ENCODE peak calls at places on chromosomes 5 and 9, in seven cellular contexts. One of them, this sample, is unnamed.

GRCh38 chr9:73009649-73010288 is 56.9 kb upstream of the ALDH1A1 start:
- DNase-seq in IMR-90: no peak
- DNase-seq in mesenchymal stem cell: peak; percentile 0
- DNase-seq in H1: no peak
- DNase-seq in mesendoderm: peak; percentile 51
- DNase-seq in trophoblast cell: no peak
- DNase-seq in H9: peak; percentile 27
- DNase-seq in this sample: no peak

GRCh38 chr9:69047331-69047730 is 11.8 kb downstream of the FXN start:
- DNase-seq in H1: no peak
- DNase-seq in IMR-90: no peak
- DNase-seq in trophoblast cell: no peak
- DNase-seq in H9: no peak
- DNase-seq in mesenchymal stem cell: no peak
- DNase-seq in mesendoderm: no peak
- DNase-seq in this sample: no peak

GRCh38 chr5:84437673-84438315 is 53.1 kb upstream of the EDIL3 start:
- DNase-seq in IMR-90: peak; percentile 91
- DNase-seq in mesenchymal stem cell: peak; percentile 47
- DNase-seq in trophoblast cell: no peak
- DNase-seq in H1: no peak
- DNase-seq in H9: no peak
- DNase-seq in mesendoderm: no peak
- DNase-seq in this sample: no peak

GRCh38 chr9:38195737-38196161 is 126.7 kb upstream of the SHB start:
- DNase-seq in IMR-90: no peak
- DNase-seq in mesendoderm: no peak
- DNase-seq in trophoblast cell: peak; percentile 72
- DNase-seq in mesenchymal stem cell: peak; percentile 29
- DNase-seq in H9: no peak
- DNase-seq in H1: no peak
- DNase-seq in this sample: no peak

GRCh38 chr5:140243855-140244254 is 59.0 kb downstream of the PFDN1 start:
- DNase-seq in H1: no peak
- DNase-seq in mesendoderm: no peak
- DNase-seq in mesenchymal stem cell: no peak
- DNase-seq in H9: no peak
- DNase-seq in trophoblast cell: no peak
- DNase-seq in IMR-90: no peak
- DNase-seq in this sample: no peak

GRCh38 chr5:132688536-132689409 is 15.0 kb downstream of the IL4 start:
- DNase-seq in H1: no peak
- DNase-seq in mesendoderm: no peak
- DNase-seq in trophoblast cell: peak; percentile 40
- DNase-seq in mesenchymal stem cell: no peak
- DNase-seq in IMR-90: peak; percentile 23
- DNase-seq in H9: no peak
- DNase-seq in this sample: no peak

GRCh38 chr5:50595199-50595598 is 71.2 kb upstream of the PARP8 start:
- DNase-seq in trophoblast cell: peak; percentile 74
- DNase-seq in H1: no peak
- DNase-seq in IMR-90: peak; percentile 90
- DNase-seq in mesendoderm: no peak
- DNase-seq in H9: no peak
- DNase-seq in mesenchymal stem cell: peak; percentile 88
- DNase-seq in this sample: no peak

GRCh38 chr9:134642385-134643181 is 980 bp downstream of the COL5A1 start:
- DNase-seq in H1: peak; percentile 66
- DNase-seq in mesendoderm: peak; percentile 88
- DNase-seq in trophoblast cell: peak; percentile 27
- DNase-seq in H9: peak; percentile 59
- DNase-seq in IMR-90: peak; percentile 91
- DNase-seq in mesenchymal stem cell: peak; percentile 87
- DNase-seq in this sample: peak; percentile 49

GRCh38 chr5:104096451-104096850 is 533.9 kb upstream of the NUDT12 start:
- DNase-seq in mesendoderm: peak; percentile 62
- DNase-seq in mesenchymal stem cell: no peak
- DNase-seq in IMR-90: no peak
- DNase-seq in H9: no peak
- DNase-seq in trophoblast cell: no peak
- DNase-seq in H1: no peak
- DNase-seq in this sample: no peak

GRCh38 chr5:19258686-19259085 is 729.3 kb downstream of the CDH18 start:
- DNase-seq in trophoblast cell: no peak
- DNase-seq in H1: no peak
- DNase-seq in mesendoderm: no peak
- DNase-seq in H9: no peak
- DNase-seq in IMR-90: no peak
- DNase-seq in mesenchymal stem cell: no peak
- DNase-seq in this sample: no peak

GRCh38 chr5:132073231-132074013 is at the start of gene CSF2:
- DNase-seq in H1: no peak
- DNase-seq in trophoblast cell: no peak
- DNase-seq in H9: no peak
- DNase-seq in mesenchymal stem cell: peak; percentile 6
- DNase-seq in mesendoderm: no peak
- DNase-seq in IMR-90: peak; percentile 40
- DNase-seq in this sample: no peak

GRCh38 chr5:36875789-36876388 is 680 bp upstream of the NIPBL start:
- DNase-seq in IMR-90: peak; percentile 78
- DNase-seq in H1: peak; percentile 68
- DNase-seq in mesendoderm: peak; percentile 85
- DNase-seq in mesenchymal stem cell: peak; percentile 91
- DNase-seq in H9: peak; percentile 60
- DNase-seq in trophoblast cell: peak; percentile 85
- DNase-seq in this sample: peak; percentile 69

GRCh38 chr5:36374275-36374862 is 72.7 kb upstream of the RANBP3L start:
- DNase-seq in mesenchymal stem cell: peak; percentile 46
- DNase-seq in mesendoderm: no peak
- DNase-seq in IMR-90: peak; percentile 48
- DNase-seq in trophoblast cell: no peak
- DNase-seq in H9: no peak
- DNase-seq in H1: no peak
- DNase-seq in this sample: no peak

GRCh38 chr5:168207450-168208029 is 83.9 kb upstream of the WWC1 start:
- DNase-seq in mesenchymal stem cell: no peak
- DNase-seq in IMR-90: no peak
- DNase-seq in H1: no peak
- DNase-seq in H9: no peak
- DNase-seq in mesendoderm: no peak
- DNase-seq in trophoblast cell: no peak
- DNase-seq in this sample: peak; percentile 9

GRCh38 chr9:137423810-137424291 is 658 bp downstream of the NOXA1 start:
- DNase-seq in mesendoderm: no peak
- DNase-seq in IMR-90: no peak
- DNase-seq in H1: no peak
- DNase-seq in trophoblast cell: peak; percentile 78
- DNase-seq in mesenchymal stem cell: no peak
- DNase-seq in H9: no peak
- DNase-seq in this sample: no peak

GRCh38 chr5:120062515-120062917 is 401.6 kb upstream of the PRR16 start:
- DNase-seq in IMR-90: peak; percentile 61
- DNase-seq in mesendoderm: no peak
- DNase-seq in trophoblast cell: peak; percentile 92
- DNase-seq in mesenchymal stem cell: peak; percentile 81
- DNase-seq in H1: no peak
- DNase-seq in H9: no peak
- DNase-seq in this sample: no peak

GRCh38 chr5:95709967-95710650 is 21.0 kb upstream of the RHOBTB3 start:
- DNase-seq in trophoblast cell: peak; percentile 55
- DNase-seq in IMR-90: no peak
- DNase-seq in mesenchymal stem cell: peak; percentile 60
- DNase-seq in H9: peak; percentile 80
- DNase-seq in mesendoderm: peak; percentile 98
- DNase-seq in H1: peak; percentile 63
- DNase-seq in this sample: no peak

GRCh38 chr9:2810424-2811075 is 33.3 kb downstream of the PUM3 start:
- DNase-seq in mesendoderm: peak; percentile 69
- DNase-seq in H9: no peak
- DNase-seq in IMR-90: no peak
- DNase-seq in mesenchymal stem cell: peak; percentile 30
- DNase-seq in trophoblast cell: no peak
- DNase-seq in H1: no peak
- DNase-seq in this sample: no peak

GRCh38 chr9:106634183-106634582 is 228.8 kb upstream of the ZNF462 start:
- DNase-seq in IMR-90: no peak
- DNase-seq in H9: no peak
- DNase-seq in trophoblast cell: peak; percentile 62
- DNase-seq in mesenchymal stem cell: no peak
- DNase-seq in H1: no peak
- DNase-seq in mesendoderm: no peak
- DNase-seq in this sample: no peak

GRCh38 chr5:149776376-149777305 is 46.5 kb downstream of the PPARGC1B start:
- DNase-seq in H1: no peak
- DNase-seq in mesendoderm: no peak
- DNase-seq in mesenchymal stem cell: no peak
- DNase-seq in IMR-90: no peak
- DNase-seq in trophoblast cell: no peak
- DNase-seq in H9: no peak
- DNase-seq in this sample: no peak

GRCh38 chr5:170519500-170519899 is 15.7 kb downstream of the KCNIP1 start:
- DNase-seq in mesendoderm: no peak
- DNase-seq in H9: no peak
- DNase-seq in IMR-90: no peak
- DNase-seq in mesenchymal stem cell: no peak
- DNase-seq in trophoblast cell: no peak
- DNase-seq in H1: no peak
- DNase-seq in this sample: no peak
- H3K4me2 ChIP-seq in mesendoderm: no peak overlapping the region
- H3K4me2 ChIP-seq in H9: no peak overlapping the region
- H3K4me2 ChIP-seq in IMR-90: no peak overlapping the region
- H3K4me2 ChIP-seq in mesenchymal stem cell: no peak overlapping the region
- H3K4me2 ChIP-seq in trophoblast cell: no peak overlapping the region
- H3K4me2 ChIP-seq in H1: no peak overlapping the region
- H3K4me2 ChIP-seq in this sample: no peak overlapping the region

GRCh38 chr5:91668261-91668660 is 285.1 kb upstream of the ARRDC3 start:
- DNase-seq in IMR-90: no peak
- DNase-seq in H1: no peak
- DNase-seq in mesendoderm: no peak
- DNase-seq in H9: no peak
- DNase-seq in trophoblast cell: no peak
- DNase-seq in mesenchymal stem cell: no peak
- DNase-seq in this sample: no peak
- H4K8ac ChIP-seq in IMR-90: no peak overlapping the region
- H4K8ac ChIP-seq in H1: no peak overlapping the region
- H4K8ac ChIP-seq in mesendoderm: no peak overlapping the region
- H4K8ac ChIP-seq in H9: no peak overlapping the region
- H4K8ac ChIP-seq in trophoblast cell: no peak overlapping the region
- H4K8ac ChIP-seq in mesenchymal stem cell: no peak overlapping the region
- H4K8ac ChIP-seq in this sample: no peak overlapping the region

GRCh38 chr9:7094576-7094975 is 336.8 kb downstream of the KDM4C start:
- DNase-seq in mesenchymal stem cell: no peak
- DNase-seq in trophoblast cell: no peak
- DNase-seq in mesendoderm: no peak
- DNase-seq in IMR-90: no peak
- DNase-seq in H1: no peak
- DNase-seq in H9: no peak
- DNase-seq in this sample: no peak
- H3K9ac ChIP-seq in mesenchymal stem cell: no peak overlapping the region
- H3K9ac ChIP-seq in trophoblast cell: no peak overlapping the region
- H3K9ac ChIP-seq in mesendoderm: no peak overlapping the region
- H3K9ac ChIP-seq in IMR-90: no peak overlapping the region
- H3K9ac ChIP-seq in H1: no peak overlapping the region
- H3K9ac ChIP-seq in H9: no peak overlapping the region
- H3K9ac ChIP-seq in this sample: no peak overlapping the region

GRCh38 chr5:34007675-34008600 is at the start of gene AMACR:
- DNase-seq in trophoblast cell: peak; percentile 95
- DNase-seq in mesendoderm: peak; percentile 93
- DNase-seq in mesenchymal stem cell: peak; percentile 90
- DNase-seq in H1: peak; percentile 87
- DNase-seq in H9: peak; percentile 96
- DNase-seq in IMR-90: peak; percentile 88
- DNase-seq in this sample: peak; percentile 87

GRCh38 chr5:34008721-34009120 is 871 bp upstream of the AMACR start:
- DNase-seq in H9: no peak
- DNase-seq in trophoblast cell: no peak
- DNase-seq in mesenchymal stem cell: no peak
- DNase-seq in H1: no peak
- DNase-seq in mesendoderm: no peak
- DNase-seq in IMR-90: no peak
- DNase-seq in this sample: no peak

GRCh38 chr5:34007116-34007674 is 655 bp downstream of the AMACR start:
- DNase-seq in H9: no peak
- DNase-seq in trophoblast cell: peak; percentile 21
- DNase-seq in mesenchymal stem cell: no peak
- DNase-seq in mesendoderm: peak; percentile 18
- DNase-seq in H1: no peak
- DNase-seq in IMR-90: no peak
- DNase-seq in this sample: no peak

GRCh38 chr5:34011521-34011920 is 3.7 kb upstream of the AMACR start:
- DNase-seq in mesenchymal stem cell: no peak
- DNase-seq in IMR-90: peak; percentile 12
- DNase-seq in trophoblast cell: no peak
- DNase-seq in H1: no peak
- DNase-seq in mesendoderm: no peak
- DNase-seq in H9: no peak
- DNase-seq in this sample: no peak

DNA sequence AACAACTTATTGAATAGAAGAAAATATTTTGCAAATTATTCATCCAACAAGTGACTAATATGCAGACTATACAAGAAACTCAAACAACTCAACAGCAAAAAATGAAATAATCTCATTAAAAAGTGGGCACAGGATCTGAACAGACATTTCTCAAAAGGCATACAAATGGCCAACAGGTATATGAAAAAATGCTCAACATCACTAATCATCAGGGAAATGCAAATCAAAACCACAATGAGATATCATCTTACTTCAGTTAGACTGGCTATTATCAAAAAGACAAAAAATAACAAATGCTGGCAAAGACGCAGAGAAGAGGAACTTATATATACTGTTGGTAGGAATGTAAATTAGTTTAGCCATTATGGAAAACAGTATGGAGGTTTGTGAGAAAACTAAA is 1.8 kb upstream of the AMACR start:
- DNase-seq in mesenchymal stem cell: no peak
- DNase-seq in H9: no peak
- DNase-seq in mesendoderm: no peak
- DNase-seq in trophoblast cell: no peak
- DNase-seq in IMR-90: no peak
- DNase-seq in H1: no peak
- DNase-seq in this sample: no peak
- H3K4me2 ChIP-seq in mesenchymal stem cell: no peak overlapping the region
- H3K4me2 ChIP-seq in H9: no peak overlapping the region
- H3K4me2 ChIP-seq in mesendoderm: no peak overlapping the region
- H3K4me2 ChIP-seq in trophoblast cell: no peak overlapping the region
- H3K4me2 ChIP-seq in IMR-90: no peak overlapping the region
- H3K4me2 ChIP-seq in H1: no peak overlapping the region
- H3K4me2 ChIP-seq in this sample: no peak overlapping the region

This sample was measured in neuronal stem cell.